ENCODE peak calls at places on chromosomes 12 and 14, in four cellular contexts. V is HCEC 1CT; A is LoVo; J is stimulated activated CD8-positive, alpha-beta memory T cell treated with anti-CD3 and anti-CD28 coated beads, Interleukin-2, amount 100 ng/mL, for 48 hours. D is an unnamed sample.

GRCh38 chr12:82299617-82300016 is 58.6 kb downstream of the CCDC59 start:
- DNase-seq in V (peak; percentile 62), A (no peak), J (no peak), D (no peak)

GRCh38 chr14:71206766-71207371 is 299.6 kb downstream of the PCNX1 start:
- DNase-seq in V (peak; percentile 24), A (no peak), J (no peak), D (no peak)

GRCh38 chr12:103571286-103571685 is 15.8 kb upstream of the STAB2 start:
- DNase-seq in V (no peak), A (peak; percentile 9), J (no peak), D (peak; percentile 26)

GRCh38 chr12:25195056-25195971 is at the start of the genes DNAI7 and ETFRF1:
- DNase-seq in V (peak; percentile 93), A (peak; percentile 100), J (peak; percentile 98), D (peak; percentile 86)

GRCh38 chr12:92030618-92031017 is 115.0 kb downstream of the BTG1 start:
- DNase-seq in V (peak; percentile 28), A (no peak), J (peak; percentile 8), D (no peak)

GRCh38 chr14:90567191-90567590 is 170.4 kb downstream of the CALM1 start:
- DNase-seq in V (no peak), A (no peak), J (no peak), D (no peak)

GRCh38 chr12:40646891-40647290 is 45.3 kb upstream of the CNTN1 start:
- DNase-seq in V (no peak), A (no peak), J (no peak), D (no peak)

GRCh38 chr14:56137842-56138241 is 19.6 kb downstream of the PELI2 start:
- DNase-seq in V (no peak), A (no peak), J (no peak), D (no peak)

GRCh38 chr12:105538880-105539279 is 208.4 kb downstream of the C12orf75 start:
- DNase-seq in V (peak; percentile 75), A (no peak), J (no peak), D (no peak)

GRCh38 chr14:70664698-70665447 is 23.2 kb downstream of the TTC9 start:
- DNase-seq in V (no peak), A (no peak), J (no peak), D (no peak)

GRCh38 chr12:56601503-56601902 is 28.6 kb downstream of the BAZ2A start:
- DNase-seq in V (no peak), A (no peak), J (no peak), D (no peak)

GRCh38 chr14:96191355-96191754 is 13.3 kb upstream of the BDKRB2 start:
- DNase-seq in V (no peak), A (no peak), J (no peak), D (no peak)

GRCh38 chr12:92675092-92675865 is 27.5 kb upstream of the PLEKHG7 start:
- DNase-seq in V (peak; percentile 23), A (no peak), J (no peak), D (no peak)

GRCh38 chr14:53042480-53042879 is 91.6 kb upstream of the FERMT2 start:
- DNase-seq in V (no peak), A (no peak), J (no peak), D (no peak)